ENCODE peak calls at places on chromosomes 1 and 21, in four cellular contexts. O, R, B and L are unnamed samples. For H3K27me3 and H3K79me2, the result is how much of the 10 kb centered on the place peaks cover.

GRCh38 chr1:145995148-145995851 is 1.1 kb downstream of the TXNIP start:
- DNase-seq in O (no peak), R (no peak), B (no peak), L (no peak)

GRCh38 chr1:206717237-206717989 is 32.7 kb downstream of the MAPKAPK2 start:
- DNase-seq in O (no peak), R (peak), B (no peak), L (no peak)

GRCh38 chr1:77250126-77250525 is 30.9 kb upstream of the PIGK start:
- DNase-seq in O (no peak), R (no peak), B (no peak), L (no peak)

GRCh38 chr1:91501527-91501859 is 842 bp downstream of the CDC7 start:
- DNase-seq in O (no peak), R (peak), B (peak), L (no peak)

GRCh38 chr1:27635410-27636142 is 591 bp upstream of the FGR start:
- DNase-seq in O (no peak), R (no peak), B (no peak), L (no peak)

GRCh38 chr1:234722904-234723588 is 113.1 kb upstream of the IRF2BP2 start:
- DNase-seq in O (peak), R (peak), B (peak), L (peak)

GRCh38 chr1:211327341-211327921 is 798 bp downstream of the TRAF5 start:
- DNase-seq in O (peak), R (peak), B (peak), L (peak)

GRCh38 chr21:29443398-29444010 is 144.8 kb downstream of the BACH1 start:
- DNase-seq in O (no peak), R (no peak), B (peak), L (no peak)

GRCh38 chr1:172778461-172779455 is 119.9 kb downstream of the FASLG start:
- DNase-seq in O (peak), R (no peak), B (no peak), L (no peak)

GRCh38 chr1:166136699-166137401 is 30.0 kb downstream of the FAM78B start:
- DNase-seq in O (no peak), R (no peak), B (no peak), L (no peak)

GRCh38 chr1:30159015-30159414 is 564.4 kb downstream of the MATN1 start:
- DNase-seq in O (no peak), R (peak), B (no peak), L (no peak)

GRCh38 chr1:30162565-30162964 is 560.8 kb downstream of the MATN1 start:
- DNase-seq in O (no peak), R (no peak), B (no peak), L (no peak)

GRCh38 chr1:30160999-30161689 is 562.2 kb downstream of the MATN1 start:
- DNase-seq in O (no peak), R (no peak), B (no peak), L (no peak)

GRCh38 chr1:30164693-30165092 is 558.7 kb downstream of the MATN1 start:
- DNase-seq in O (no peak), R (no peak), B (no peak), L (no peak)

DNA sequence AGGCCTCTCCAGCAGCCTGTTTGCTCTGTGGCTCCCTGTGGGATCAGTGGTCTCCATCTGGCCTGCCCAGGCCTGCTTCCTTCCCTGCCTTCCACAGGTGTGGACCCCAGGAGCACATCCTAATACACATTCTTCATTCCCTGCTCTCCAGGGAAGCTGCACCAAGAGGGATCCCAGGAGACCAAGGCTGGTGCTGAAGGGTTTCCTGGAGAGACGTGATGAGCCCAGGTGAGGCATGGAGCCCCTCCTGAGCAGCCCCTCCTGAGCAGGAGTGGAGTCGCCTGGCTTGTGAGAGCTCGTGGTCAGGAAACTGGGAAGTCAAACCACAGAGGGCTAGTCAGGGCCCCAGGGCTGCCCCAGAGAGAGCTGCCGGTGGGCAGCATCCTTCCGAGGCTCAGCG is 561.4 kb downstream of the MATN1 start:
- DNase-seq in O (no peak), R (no peak), B (no peak), L (no peak)
- H3K27me3 ChIP-seq in O (half or more), R (under half), B (under half), L (under half)

GRCh38 chr1:51612349-51612982 is 4.4 kb upstream of the OSBPL9 start:
- DNase-seq in O (no peak), R (no peak), B (no peak), L (no peak)
- H2AFZ ChIP-seq in O (no peak), R (peak), B (no peak), L (no peak)

DNA sequence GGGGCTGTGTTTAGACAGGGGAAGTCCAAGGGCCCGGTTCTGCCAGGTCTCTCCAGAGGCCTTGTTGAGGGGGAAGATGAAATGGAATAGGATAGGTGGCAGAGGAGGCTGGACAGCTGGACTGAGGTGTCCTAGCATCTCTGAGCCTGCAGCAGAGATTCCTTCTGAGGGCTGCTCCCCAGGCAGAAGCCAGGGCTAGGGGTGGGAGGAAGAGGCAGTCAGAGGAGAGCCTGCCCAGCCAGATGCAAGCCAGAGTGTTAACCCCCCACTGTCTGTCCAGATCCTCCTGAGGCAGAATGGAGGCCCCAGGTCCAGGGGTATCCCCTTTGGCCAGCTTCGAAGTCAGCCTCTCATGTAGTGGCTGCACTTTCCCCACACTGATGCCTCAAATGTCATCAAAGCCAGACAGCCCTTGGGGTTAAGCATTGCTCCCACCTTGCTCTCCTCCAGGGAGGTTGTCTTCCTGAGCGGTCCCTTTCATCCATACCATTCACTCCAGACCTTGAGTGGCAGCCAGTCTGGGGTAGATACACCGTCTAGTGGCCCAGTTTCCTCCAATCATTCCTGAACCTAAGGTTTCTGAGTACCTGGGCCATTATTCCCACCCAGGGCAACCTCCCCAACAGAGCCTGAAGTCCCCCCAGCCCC is 1.7 kb downstream of the CSF1 start:
- DNase-seq in O (no peak), R (no peak), B (no peak), L (no peak)
- H3K79me2 ChIP-seq in O (under half), R (under half), B (under half), L (under half)

DNA sequence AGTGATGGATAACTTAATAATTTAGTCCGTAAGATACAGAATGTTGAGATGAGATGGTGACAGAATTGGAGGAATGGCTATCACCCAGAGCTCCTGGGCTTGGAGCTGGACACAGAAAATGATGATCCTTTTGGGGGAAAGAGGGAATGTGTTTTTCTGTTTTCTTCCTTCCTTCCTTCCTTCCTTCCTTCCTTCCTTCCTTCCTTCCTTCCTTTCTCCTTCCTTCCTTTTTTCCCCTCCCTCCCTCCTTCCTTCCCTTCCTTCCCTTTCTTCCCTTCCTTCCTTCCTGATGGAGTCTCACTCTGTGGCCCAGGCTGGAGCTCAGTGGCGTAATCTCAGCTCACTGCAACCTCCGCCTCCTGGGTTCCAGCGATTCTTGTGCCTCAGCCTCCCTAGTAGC is 2.8 kb upstream of the GPR137B start:
- DNase-seq in O (no peak), R (no peak), B (no peak), L (no peak)
- H3K27me3 ChIP-seq in O (under half), R (under half), B (under half), L (under half)

DNA sequence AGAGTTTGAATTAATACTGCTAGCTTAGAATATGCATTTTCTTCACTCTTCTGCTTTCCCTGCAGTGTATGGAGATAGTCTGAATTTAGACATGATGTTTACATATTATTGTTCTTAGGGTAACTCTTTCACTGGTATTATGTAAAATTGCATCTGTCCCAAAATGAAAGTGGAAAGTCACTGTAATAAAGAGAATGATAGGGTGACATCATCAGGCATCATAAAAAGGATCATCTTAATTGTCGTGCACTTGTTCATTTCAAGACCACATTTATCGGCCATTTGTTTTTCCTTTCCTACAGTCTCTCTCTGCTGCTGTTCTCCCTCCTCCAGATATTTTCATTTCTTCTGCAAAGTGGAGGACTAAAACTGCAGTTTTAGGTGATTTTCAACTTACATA is 61.9 kb upstream of the ZNF281 start:
- DNase-seq in O (no peak), R (no peak), B (no peak), L (no peak)
- H2AFZ ChIP-seq in O (no peak), R (no peak), B (no peak), L (no peak)

DNA sequence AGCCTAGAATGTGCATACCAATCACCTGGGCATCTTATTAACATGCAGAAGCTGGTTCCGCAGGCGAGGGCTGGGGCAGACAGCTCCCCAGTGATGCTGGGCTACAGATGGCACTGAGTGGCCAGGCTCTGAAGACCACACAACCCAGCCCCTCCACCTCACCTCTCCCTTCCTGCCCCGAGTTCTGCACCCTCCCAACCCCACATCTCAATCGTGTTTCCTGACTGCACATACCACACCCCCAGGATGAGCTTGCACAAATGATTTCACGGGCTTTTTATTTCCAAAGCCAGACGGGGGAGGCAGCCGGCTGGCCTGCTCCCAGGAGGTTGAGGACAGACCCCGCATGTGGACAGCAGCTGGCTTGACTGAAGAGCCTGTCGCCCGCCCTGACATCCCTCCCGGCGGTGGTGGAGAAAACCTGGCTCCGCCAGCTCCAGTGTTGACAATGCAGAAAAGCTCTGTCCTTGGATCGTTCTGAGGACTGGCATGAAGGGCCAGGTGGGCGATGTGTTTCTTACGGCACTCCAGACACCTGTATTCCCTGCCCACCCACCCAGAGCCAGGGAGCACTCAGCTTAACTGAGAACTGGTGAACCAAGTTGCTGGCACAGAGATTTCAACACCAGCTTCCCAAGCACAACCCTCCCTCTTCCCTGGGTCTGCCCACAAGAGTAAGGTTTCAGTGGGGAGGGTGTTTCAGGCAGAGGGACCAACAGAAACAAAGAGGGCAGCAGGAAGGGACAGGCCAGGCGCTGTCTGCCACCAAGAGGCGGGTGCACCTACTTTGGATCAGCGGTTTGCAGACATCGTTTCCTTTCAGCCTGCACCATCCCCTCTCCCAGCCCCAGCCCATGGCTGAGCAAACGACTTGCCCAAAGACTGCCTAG is 21.6 kb upstream of the ALDH4A1 start:
- DNase-seq in O (no peak), R (no peak), B (no peak), L (no peak)
- H3K79me2 ChIP-seq in O (half or more), R (under half), B (under half), L (half or more)

DNA sequence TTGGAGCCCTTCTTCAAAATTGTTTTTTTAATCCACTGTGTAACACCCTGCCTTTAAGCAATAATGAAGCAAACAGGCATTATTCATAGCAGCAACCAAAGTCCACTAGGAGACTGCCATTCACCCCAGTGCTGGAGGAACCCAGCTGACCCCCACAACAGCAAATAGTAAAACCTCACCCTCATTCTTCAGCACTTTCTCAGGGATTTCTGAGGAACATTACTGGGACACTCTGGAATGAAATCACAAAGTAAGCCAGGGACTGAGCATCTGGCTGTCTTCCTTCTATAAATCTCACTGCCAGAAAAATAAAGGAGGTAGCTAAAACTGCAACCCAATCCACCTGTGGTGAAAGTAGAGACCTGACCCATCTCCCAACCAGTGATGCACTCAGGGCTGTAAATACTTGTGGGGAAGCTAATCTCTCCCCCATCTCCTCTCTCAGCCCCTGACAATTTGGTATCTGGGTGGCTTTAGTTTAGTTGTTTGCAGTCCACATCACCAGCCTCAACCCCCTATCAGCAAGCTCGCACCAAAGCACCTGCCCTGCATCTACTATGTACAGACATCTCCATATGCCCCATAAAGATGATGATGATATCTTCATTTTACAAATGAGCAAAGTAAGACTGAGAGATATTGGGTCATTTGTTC is 47.1 kb downstream of the COL6A1 start:
- DNase-seq in O (no peak), R (no peak), B (peak), L (no peak)
- H3K27me3 ChIP-seq in O (under half), R (under half), B (under half), L (under half)

DNA sequence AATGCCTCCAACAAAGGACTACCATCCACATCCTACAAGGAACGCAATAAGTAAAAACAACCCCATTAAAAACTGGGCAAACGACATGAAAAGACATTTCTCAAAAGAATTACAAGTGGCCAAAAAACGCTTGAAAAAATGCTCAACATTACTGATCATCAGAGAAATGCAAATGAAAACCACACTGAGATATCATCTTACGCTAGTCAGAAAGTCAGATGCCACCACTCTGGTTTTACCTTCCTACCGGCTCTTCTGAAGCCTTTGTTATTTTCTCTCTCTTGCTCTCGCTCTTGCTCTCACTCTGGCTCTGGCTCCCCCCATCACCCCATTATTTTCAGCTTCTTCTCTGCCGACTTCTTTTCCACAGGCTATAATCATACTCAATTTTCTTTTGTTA is 38.8 kb downstream of the VPS45 start:
- DNase-seq in O (no peak), R (no peak), B (peak), L (no peak)
- H2AFZ ChIP-seq in O (no peak), R (no peak), B (no peak), L (no peak)

DNA sequence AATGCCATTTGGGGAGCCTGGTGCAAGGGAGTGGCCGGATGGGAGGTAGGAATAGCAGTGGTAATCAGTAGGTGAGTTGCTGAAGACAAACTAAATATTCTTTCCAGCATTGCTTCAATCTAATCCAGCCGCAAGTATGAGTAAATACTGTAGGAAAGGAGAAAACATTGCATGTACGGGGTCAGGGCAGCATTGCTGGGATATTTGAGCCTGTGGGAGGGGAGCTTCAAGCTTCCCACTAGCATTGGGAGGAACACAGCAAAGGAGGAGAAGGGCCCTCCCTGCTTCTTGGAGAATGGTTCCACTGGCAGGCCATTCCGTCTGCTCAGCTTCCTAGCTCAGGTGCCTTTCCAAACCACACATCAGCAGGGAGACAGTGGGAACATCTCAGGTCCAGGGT is 15.2 kb downstream of the CAPN2 start:
- DNase-seq in O (no peak), R (no peak), B (peak), L (no peak)
- H3K79me2 ChIP-seq in O (half or more), R (under half), B (half or more), L (half or more)